ENCODE peak calls at places on chromosomes 4 and X, in six cellular contexts. N is fibroblast of lung, Y is H9, H is trophoblast cell, B is GM23338, X is A549. V is an unnamed sample.

GRCh38 chr4:1593038-1593417 is 91.1 kb downstream of the FAM53A start:
- DNase-seq in N (no peak), Y (no peak), H (no peak), B (peak; percentile 42), X (no peak), V (no peak)

GRCh38 chrX:67619253-67619652 is 75.4 kb downstream of the AR start:
- DNase-seq in N (peak; percentile 61), Y (no peak), H (no peak), B (no peak), X (peak; percentile 63), V (peak; percentile 84)

GRCh38 chr4:186814535-186814934 is 90.9 kb upstream of the FAT1 start:
- DNase-seq in N (no peak), Y (no peak), H (no peak), B (no peak), X (no peak), V (no peak)

GRCh38 chr4:3339566-3339965 is 46.7 kb downstream of the RGS12 start:
- DNase-seq in N (no peak), Y (no peak), H (no peak), B (no peak), X (no peak), V (no peak)

GRCh38 chrX:17020828-17021821 is 74.7 kb downstream of the REPS2 start:
- DNase-seq in N (peak; percentile 62), Y (no peak), H (no peak), B (no peak), X (no peak), V (peak; percentile 24)

GRCh38 chrX:71420686-71421085 is 54.5 kb downstream of the TAF1 start:
- DNase-seq in N (no peak), Y (peak; percentile 31), H (no peak), B (peak; percentile 6), X (no peak), V (no peak)

GRCh38 chrX:115719171-115719570 is 158.2 kb downstream of the PLS3 start:
- DNase-seq in N (no peak), Y (no peak), H (peak; percentile 23), B (no peak), X (no peak), V (no peak)

GRCh38 chr4:108219998-108220397 is 51.3 kb upstream of the LEF1 start:
- DNase-seq in N (no peak), Y (no peak), H (no peak), B (no peak), X (no peak), V (no peak)

GRCh38 chr4:38672247-38673071 is 8.5 kb downstream of the KLF3 start:
- DNase-seq in N (no peak), Y (peak; percentile 39), H (no peak), B (no peak), X (peak; percentile 36), V (no peak)

GRCh38 chrX:139692506-139692849 is 15.5 kb downstream of the MCF2 start:
- DNase-seq in N (no peak), Y (peak; percentile 38), H (no peak), B (peak; percentile 36), X (no peak), V (peak; percentile 18)

GRCh38 chr4:24850669-24851068 is 55.3 kb downstream of the SOD3 start:
- DNase-seq in N (peak; percentile 87), Y (no peak), H (no peak), B (no peak), X (peak; percentile 10), V (peak; percentile 86)

GRCh38 chr4:181870326-181870725 is 372.9 kb upstream of the TENM3 start:
- DNase-seq in N (peak; percentile 64), Y (no peak), H (no peak), B (no peak), X (no peak), V (no peak)

GRCh38 chrX:6225307-6226052 is 3.2 kb downstream of the NLGN4X start:
- DNase-seq in N (no peak), Y (no peak), H (no peak), B (peak; percentile 32), X (no peak), V (no peak)

GRCh38 chr4:177047070-177047850 is 254.5 kb upstream of the VEGFC start:
- DNase-seq in N (peak; percentile 87), Y (peak; percentile 55), H (peak; percentile 80), B (peak; percentile 81), X (peak; percentile 78), V (peak; percentile 87)

GRCh38 chr4:80311130-80311529 is 24.4 kb upstream of the CFAP299 start:
- DNase-seq in N (no peak), Y (no peak), H (no peak), B (no peak), X (no peak), V (no peak)

GRCh38 chrX:133523094-133523493 is 107.8 kb upstream of the GPC4 start:
- DNase-seq in N (no peak), Y (no peak), H (no peak), B (no peak), X (no peak), V (peak; percentile 21)

GRCh38 chr4:127609484-127609883 is 23.3 kb upstream of the INTU start:
- DNase-seq in N (no peak), Y (no peak), H (no peak), B (no peak), X (no peak), V (no peak)

GRCh38 chr4:174210354-174210753 is 73.1 kb downstream of the FBXO8 start:
- DNase-seq in N (no peak), Y (no peak), H (no peak), B (peak; percentile 67), X (no peak), V (no peak)

DNA sequence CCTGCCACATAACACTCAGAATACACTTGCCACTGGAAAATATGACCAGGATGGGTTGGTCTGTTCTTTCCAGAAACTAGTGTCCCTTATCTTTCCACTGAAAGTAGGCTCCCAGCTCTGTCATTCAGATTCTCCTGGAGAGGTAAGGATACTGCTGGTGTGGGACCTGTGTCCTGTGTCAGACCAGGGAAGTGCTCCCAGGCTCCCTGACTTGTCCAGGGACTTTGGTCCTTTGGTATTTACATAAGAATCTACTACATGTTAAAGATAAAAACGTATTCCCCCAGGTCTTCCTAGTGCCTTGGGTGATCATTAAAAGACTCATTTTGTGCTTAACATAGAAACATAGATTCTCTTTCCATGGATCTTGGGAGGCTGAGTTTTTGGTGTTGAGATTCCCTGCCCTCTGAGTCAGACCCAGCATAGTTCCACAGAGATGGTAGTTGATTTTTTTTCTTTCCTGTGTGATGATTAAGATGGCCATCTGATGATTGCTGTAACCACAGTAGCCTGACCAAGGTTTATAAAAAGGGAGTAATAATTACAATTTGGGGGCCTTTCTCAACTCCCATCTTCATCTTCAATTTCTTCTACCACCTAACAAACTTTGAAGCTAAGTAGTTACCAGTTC is 159.8 kb upstream of the JADE1 start:
- DNase-seq in N (peak; percentile 46), Y (no peak), H (peak; percentile 72), B (no peak), X (peak; percentile 12), V (peak; percentile 80)
- H3K4me2 ChIP-seq in N (peak overlapping the region; percentile 32), Y (no peak overlapping the region), H (no peak overlapping the region), B (no peak overlapping the region), X (peak overlapping the region; percentile 46), V (peak overlapping the region; percentile 0)

DNA sequence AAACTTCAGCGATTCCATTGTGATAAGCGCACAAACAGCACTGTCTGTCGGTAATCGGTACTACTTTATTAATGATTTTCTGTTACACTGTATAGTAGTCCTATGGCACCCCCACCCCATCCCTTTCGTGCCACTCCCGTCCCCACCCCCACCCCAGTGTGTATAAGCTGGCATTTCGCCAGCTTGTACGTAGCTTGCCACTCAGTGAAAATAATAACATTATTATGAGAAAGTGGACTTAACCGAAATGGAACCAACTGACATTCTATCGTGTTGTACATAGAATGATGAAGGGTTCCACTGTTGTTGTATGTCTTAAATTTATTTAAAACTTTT is 4.8 kb downstream of the MID1IP1 start:
- DNase-seq in N (no peak), Y (no peak), H (no peak), B (no peak), X (no peak), V (peak; percentile 80)
- H3K4me2 ChIP-seq in N (peak overlapping the region; percentile 85), Y (peak overlapping the region; percentile 50), H (peak overlapping the region; percentile 71), B (peak overlapping the region; percentile 81), X (peak overlapping the region; percentile 99), V (peak overlapping the region; percentile 92)

GRCh38 chrX:40004916-40005289 is 92.9 kb downstream of the BCOR start:
- DNase-seq in N (no peak), Y (peak; percentile 42), H (no peak), B (peak; percentile 22), X (no peak), V (no peak)

GRCh38 chrX:40005290-40006011 is 92.3 kb downstream of the BCOR start:
- DNase-seq in N (no peak), Y (peak; percentile 33), H (no peak), B (peak; percentile 9), X (no peak), V (no peak)

GRCh38 chrX:40006025-40007017 is 91.4 kb downstream of the BCOR start:
- DNase-seq in N (no peak), Y (peak; percentile 83), H (peak; percentile 65), B (peak; percentile 71), X (no peak), V (peak; percentile 43)

GRCh38 chrX:40003071-40003981 is 94.4 kb downstream of the BCOR start:
- DNase-seq in N (no peak), Y (no peak), H (no peak), B (no peak), X (no peak), V (no peak)

GRCh38 chrX:40003982-40004535 is 93.7 kb downstream of the BCOR start:
- DNase-seq in N (no peak), Y (peak; percentile 82), H (no peak), B (peak; percentile 40), X (no peak), V (no peak)
- H3K4me2 ChIP-seq in N (no peak overlapping the region), Y (peak overlapping the region; percentile 81), H (no peak overlapping the region), B (peak overlapping the region; percentile 81), X (no peak overlapping the region), V (no peak overlapping the region)

GRCh38 chr4:5822617-5823016 is 70.3 kb downstream of the CRMP1 start:
- DNase-seq in N (no peak), Y (no peak), H (no peak), B (no peak), X (no peak), V (no peak)
- H3K4me2 ChIP-seq in N (no peak overlapping the region), Y (no peak overlapping the region), H (no peak overlapping the region), B (no peak overlapping the region), X (no peak overlapping the region), V (no peak overlapping the region)

DNA sequence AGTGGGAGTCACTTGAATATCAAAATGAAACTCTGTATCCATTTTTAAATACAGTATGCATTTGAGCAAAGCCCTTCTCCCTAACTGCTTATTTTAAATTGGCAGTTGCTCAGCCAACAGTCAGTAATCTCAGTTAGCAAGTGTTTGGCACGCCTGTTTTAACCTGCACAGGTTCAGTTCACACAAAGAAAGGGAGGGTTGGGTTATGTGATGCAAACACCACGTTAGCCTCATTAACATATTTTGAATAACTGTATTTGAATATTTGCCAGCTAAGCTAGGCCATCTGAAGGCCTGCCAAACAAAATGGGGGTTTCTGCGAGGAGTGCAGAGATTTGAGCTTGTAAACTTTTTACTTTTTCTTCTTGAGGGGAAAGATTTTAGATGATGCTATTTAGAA is 19.8 kb downstream of the GAB1 start:
- DNase-seq in N (no peak), Y (no peak), H (peak; percentile 47), B (peak; percentile 40), X (no peak), V (no peak)
- H3K4me2 ChIP-seq in N (peak overlapping the region; percentile 52), Y (no peak overlapping the region), H (no peak overlapping the region), B (peak overlapping the region; percentile 65), X (no peak overlapping the region), V (no peak overlapping the region)

DNA sequence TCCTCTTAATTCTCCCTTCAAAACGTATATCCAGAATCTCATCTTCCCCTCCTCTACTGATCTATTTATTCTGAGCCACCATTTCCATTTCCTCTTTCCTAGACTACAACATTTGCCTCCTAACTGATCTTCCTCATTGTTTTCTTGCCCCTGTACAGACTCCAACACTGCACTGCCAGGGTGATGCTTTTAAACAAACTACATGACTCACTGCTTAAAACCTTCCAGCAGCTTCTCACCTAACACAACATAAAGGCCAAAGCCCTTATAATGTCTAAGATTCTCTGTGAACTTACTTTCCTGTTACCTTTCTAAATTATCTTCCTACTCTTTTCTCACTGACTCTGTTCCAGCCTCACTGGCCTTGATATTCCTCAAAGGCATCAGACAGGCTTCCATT is 161.0 kb upstream of the HS3ST1 start:
- DNase-seq in N (no peak), Y (no peak), H (peak; percentile 61), B (no peak), X (no peak), V (no peak)
- H3K4me2 ChIP-seq in N (no peak overlapping the region), Y (no peak overlapping the region), H (no peak overlapping the region), B (no peak overlapping the region), X (no peak overlapping the region), V (no peak overlapping the region)